ENCODE peak calls at places on chromosomes 6 and 20, in four cellular contexts. E is SK-N-MC, R is C1 segment of cervical spinal cord, I is EL. S is an unnamed sample.

GRCh38 chr20:2282181-2282580 is 13.6 kb upstream of the TGM3 start:
- DNase-seq in E (no peak), R (no peak), I (no peak), S (no peak)

GRCh38 chr6:37242042-37242428 is 15.5 kb upstream of the TBC1D22B start:
- DNase-seq in E (no peak), R (no peak), I (no peak), S (no peak)

GRCh38 chr6:34546551-34547321 is 9.4 kb downstream of the SPDEF start:
- DNase-seq in E (no peak), R (no peak), I (no peak), S (no peak)

GRCh38 chr6:166402582-166403277 is 20.0 kb upstream of the MPC1 start:
- DNase-seq in E (peak; percentile 47), R (no peak), I (peak; percentile 26), S (no peak)

GRCh38 chr20:61951695-61952533 is 113.8 kb downstream of the TAF4 start:
- DNase-seq in E (no peak), R (no peak), I (no peak), S (no peak)

GRCh38 chr20:6940052-6940451 is 172.6 kb downstream of the BMP2 start:
- DNase-seq in E (peak; percentile 10), R (no peak), I (no peak), S (no peak)

GRCh38 chr6:98831057-98832031 is 3.0 kb upstream of the POU3F2 start:
- DNase-seq in E (no peak), R (no peak), I (no peak), S (no peak)

GRCh38 chr6:91152824-91153223 is 566.0 kb upstream of the MAP3K7 start:
- DNase-seq in E (no peak), R (no peak), I (no peak), S (no peak)

GRCh38 chr20:1415667-1416468 is 23.0 kb upstream of the FKBP1A start:
- DNase-seq in E (no peak), R (no peak), I (peak; percentile 100), S (no peak)

GRCh38 chr6:169810066-169810989 is 58.9 kb downstream of the ERMARD start:
- DNase-seq in E (no peak), R (no peak), I (no peak), S (no peak)

GRCh38 chr20:49132995-49133451 is 55.1 kb downstream of the STAU1 start:
- DNase-seq in E (peak; percentile 68), R (no peak), I (peak; percentile 69), S (peak; percentile 40)

GRCh38 chr20:34874094-34874654 is 1.5 kb upstream of the GGT7 start:
- DNase-seq in E (peak; percentile 71), R (no peak), I (peak; percentile 90), S (peak; percentile 56)

S was measured in germinal center.